ENCODE peak calls at places on chromosomes 7 and 10, in nine cellular contexts. S is tibial nerve, K is left lung, J is astrocyte, Y is HFF-Myc, B is ovary, G is astrocyte of the spinal cord, R is GM23338, L is heart right ventricle. X is an unnamed sample.

GRCh38 chr10:43113201-43113893 is 24.9 kb upstream of the CSGALNACT2 start:
- DNase-seq in G (no peak), K (no peak), B (no peak), L (no peak), S (no peak), Y (no peak), J (no peak), R (no peak), X (no peak)

GRCh38 chr10:78202386-78202785 is 168.7 kb downstream of the RPS24 start:
- DNase-seq in J (no peak), Y (no peak), B (no peak), L (no peak), S (no peak), K (no peak), R (no peak), G (no peak), X (no peak)

GRCh38 chr10:96645191-96645721 is 58.4 kb upstream of the TM9SF3 start:
- DNase-seq in Y (no peak), G (no peak), L (peak; percentile 18), S (no peak), K (peak; percentile 53), R (no peak), J (no peak), B (no peak), X (no peak)

GRCh38 chr10:43871545-43871944 is 222.9 kb upstream of the ZNF32 start:
- DNase-seq in Y (no peak), L (no peak), S (no peak), J (no peak), B (no peak), R (no peak), K (no peak), G (no peak), X (no peak)

GRCh38 chr10:124057580-124057979 is 35.8 kb downstream of the CHST15 start:
- DNase-seq in K (no peak), L (no peak), Y (no peak), J (no peak), S (no peak), B (no peak), G (no peak), R (no peak), X (no peak)

GRCh38 chr10:109946680-109947446 is 23.6 kb upstream of the XPNPEP1 start:
- DNase-seq in G (no peak), Y (no peak), S (no peak), J (no peak), R (no peak), K (no peak), B (no peak), L (no peak), X (no peak)

GRCh38 chr10:131199646-131200045 is 111.9 kb downstream of the TCERG1L start:
- DNase-seq in L (no peak), B (peak; percentile 0), Y (no peak), R (no peak), G (no peak), K (peak; percentile 10), S (no peak), J (no peak), X (peak; percentile 28)

GRCh38 chr7:115805458-115805857 is 225.1 kb downstream of the TFEC start:
- DNase-seq in R (no peak), J (peak; percentile 4), B (no peak), Y (no peak), S (no peak), K (no peak), G (peak; percentile 50), L (no peak), X (no peak)

GRCh38 chr7:73718438-73718881 is 1.0 kb downstream of the STX1A start:
- DNase-seq in J (no peak), S (no peak), R (no peak), L (no peak), Y (no peak), B (no peak), G (no peak), K (no peak), X (no peak)

GRCh38 chr7:140661124-140661523 is 11.6 kb upstream of the ADCK2 start:
- DNase-seq in R (no peak), G (no peak), L (no peak), K (no peak), B (no peak), S (no peak), Y (no peak), J (no peak), X (no peak)

GRCh38 chr7:24052572-24053223 is 231.3 kb upstream of the NPY start:
- DNase-seq in Y (no peak), R (no peak), B (no peak), S (no peak), J (peak; percentile 87), K (no peak), G (peak; percentile 79), L (no peak), X (no peak)

GRCh38 chr10:80468806-80469421 is 14.8 kb downstream of the TSPAN14 start:
- DNase-seq in L (no peak), R (no peak), J (no peak), B (no peak), Y (no peak), S (no peak), G (no peak), K (no peak), X (no peak)

GRCh38 chr10:2099321-2099720 is 362.0 kb upstream of the ADARB2 start:
- DNase-seq in R (peak; percentile 12), S (no peak), L (no peak), G (no peak), K (no peak), J (no peak), B (no peak), Y (no peak), X (no peak)

GRCh38 chr7:79880312-79880711 is 254.3 kb upstream of the GNAI1 start:
- DNase-seq in G (no peak), J (no peak), B (no peak), L (no peak), K (no peak), R (no peak), S (no peak), Y (no peak), X (no peak)
- TF ChIP-seq CTCF in G (no peak), J (no peak), B (no peak), L (no peak), K (no peak), R (no peak), S (no peak), Y (no peak), X (no peak)

GRCh38 chr7:32518534-32519140 is 23.3 kb downstream of the AVL9 start:
- DNase-seq in Y (peak; percentile 57), B (no peak), L (no peak), K (no peak), J (peak; percentile 77), R (peak; percentile 94), G (peak; percentile 76), S (no peak), X (no peak)

GRCh38 chr7:32519763-32520162 is 24.5 kb downstream of the AVL9 start:
- DNase-seq in L (no peak), S (no peak), K (no peak), R (no peak), B (no peak), G (no peak), J (no peak), Y (no peak), X (no peak)

GRCh38 chr7:32513205-32513604 is 17.9 kb downstream of the AVL9 start:
- DNase-seq in K (no peak), J (no peak), G (no peak), R (peak; percentile 63), Y (no peak), L (no peak), S (no peak), B (no peak), X (no peak)

GRCh38 chr7:32515890-32516550 is 20.7 kb downstream of the AVL9 start:
- DNase-seq in S (no peak), K (no peak), L (no peak), G (peak; percentile 58), Y (no peak), B (no peak), R (no peak), J (peak; percentile 64), X (no peak)

DNA sequence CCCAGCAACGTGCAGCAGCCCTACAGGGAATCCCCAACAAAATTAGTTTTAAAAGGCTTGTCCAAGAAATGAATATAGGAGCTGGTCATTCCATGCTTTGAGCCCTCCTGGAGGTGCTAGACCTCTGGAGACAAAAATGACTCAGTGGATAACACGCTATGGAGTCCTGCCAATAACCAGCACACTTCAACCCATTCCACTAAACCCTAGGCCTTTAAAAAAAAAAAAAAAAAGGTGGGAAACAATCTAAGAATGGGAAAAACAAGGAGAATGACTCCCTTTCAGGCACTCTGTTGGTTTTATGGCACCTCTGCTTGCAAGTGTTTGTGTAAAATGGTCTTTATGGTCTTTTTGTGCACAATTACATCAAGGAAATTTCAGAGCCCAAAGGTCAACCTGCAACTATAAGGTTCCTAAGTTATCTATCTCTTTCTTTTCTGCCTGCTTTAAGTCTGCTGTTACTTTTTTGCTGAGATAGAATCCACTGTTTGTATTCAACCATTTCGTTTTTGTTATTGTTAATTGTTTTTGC is 21.3 kb downstream of the AVL9 start:
- DNase-seq in R (no peak), L (no peak), S (no peak), G (peak; percentile 62), K (no peak), J (peak; percentile 52), B (no peak), Y (no peak), X (no peak)
- TF ChIP-seq CTCF in R (no peak), L (no peak), S (no peak), G (no peak), K (no peak), J (no peak), B (no peak), Y (no peak), X (no peak)

DNA sequence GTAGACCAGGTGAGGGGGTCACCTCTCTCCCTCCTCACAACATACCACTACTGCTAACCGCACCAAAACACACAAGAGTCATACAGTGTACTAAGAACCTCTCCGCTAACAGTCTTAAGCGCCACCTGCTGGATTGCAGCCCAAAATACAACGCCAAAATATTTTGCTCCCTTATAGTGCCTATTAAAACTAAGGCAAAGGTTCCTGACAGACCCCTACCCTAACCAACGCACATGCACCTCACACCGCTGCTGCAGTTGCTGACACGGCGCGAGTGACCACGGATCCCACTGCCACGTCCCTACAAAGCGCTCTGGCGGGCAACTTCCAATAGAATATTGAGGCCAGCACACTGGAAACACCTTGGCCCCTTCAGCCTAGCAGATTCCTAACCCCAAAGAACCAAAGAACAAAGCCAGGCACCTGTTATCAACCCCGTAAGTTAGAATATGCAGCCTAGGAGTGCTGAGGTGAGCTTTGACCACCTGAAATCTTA is 563.6 kb upstream of the SEMA3D start:
- DNase-seq in B (no peak), S (no peak), R (peak; percentile 87), J (peak; percentile 22), L (no peak), G (peak; percentile 48), K (peak; percentile 54), Y (peak; percentile 39), X (no peak)
- TF ChIP-seq CTCF in B (no peak), S (peak; percentile 25), R (peak; percentile 83), J (peak; percentile 81), L (peak; percentile 52), G (peak; percentile 80), K (peak; percentile 38), Y (peak; percentile 77), X (no peak)

DNA sequence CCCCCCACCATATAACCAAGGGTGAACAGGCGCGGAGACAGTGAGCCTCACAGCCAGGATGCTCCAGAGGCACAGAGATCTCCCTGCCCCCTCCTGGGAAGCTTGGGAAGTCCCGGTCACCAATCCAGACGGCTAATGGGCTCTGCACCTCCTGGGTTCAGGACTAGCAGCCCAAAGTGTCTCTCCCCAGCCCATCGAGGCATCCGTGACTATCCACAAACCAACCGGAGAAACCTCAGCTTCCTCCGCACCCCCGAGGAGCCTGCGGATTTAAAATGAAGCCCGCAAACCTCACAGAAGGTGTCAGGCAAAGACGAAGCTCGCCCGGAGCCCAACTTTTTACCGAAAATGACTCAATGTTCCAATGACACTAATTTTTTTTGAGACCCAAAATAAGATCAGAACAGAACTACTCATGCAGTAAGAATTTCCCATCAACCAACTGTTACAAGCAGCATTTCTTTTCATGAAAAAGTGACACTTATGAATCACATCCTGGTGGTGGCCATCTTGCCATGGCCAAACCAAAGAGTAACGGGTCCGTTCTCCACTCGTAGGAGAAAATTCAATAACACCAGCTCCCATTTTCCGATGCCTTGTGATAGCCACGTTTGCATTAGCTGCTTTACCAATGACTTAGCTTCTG is 6.0 kb downstream of the PDGFA start:
- DNase-seq in S (no peak), J (peak; percentile 80), Y (no peak), G (peak; percentile 61), B (no peak), L (no peak), K (no peak), R (peak; percentile 43), X (no peak)
- TF ChIP-seq CTCF in S (no peak), J (no peak), Y (no peak), G (peak; percentile 14), B (no peak), L (no peak), K (no peak), R (no peak), X (no peak)

X was measured in mesothelial cell of epicardium.